ENCODE peak calls at places on chromosomes 13 and 19, in six cellular contexts. H, U, Y, K, O and V are unnamed samples.

GRCh38 chr13:48726711-48727110 is 73.0 kb downstream of the CYSLTR2 start:
- DNase-seq in O (no peak), H (no peak), U (no peak), Y (no peak), K (no peak), V (no peak)

GRCh38 chr19:8244442-8244841 is 35.3 kb downstream of the CERS4 start:
- DNase-seq in Y (no peak), H (no peak), O (no peak), U (no peak), K (no peak), V (no peak)

GRCh38 chr19:46202872-46203860 is 26.4 kb upstream of the IGFL1 start:
- DNase-seq in O (no peak), Y (no peak), H (no peak), K (no peak), U (no peak), V (no peak)

GRCh38 chr13:110676057-110676510 is 29.8 kb downstream of the CARS2 start:
- DNase-seq in U (peak; percentile 80), Y (no peak), H (no peak), O (no peak), K (no peak), V (no peak)

GRCh38 chr19:16062789-16063188 is 13.5 kb upstream of the TPM4 start:
- DNase-seq in U (peak; percentile 80), O (peak; percentile 75), K (no peak), H (peak; percentile 61), Y (no peak), V (peak; percentile 57)

GRCh38 chr19:14031719-14032480 is at the start of gene IL27RA:
- DNase-seq in H (peak; percentile 58), Y (no peak), O (peak; percentile 80), U (peak; percentile 60), K (peak; percentile 41), V (peak; percentile 75)

GRCh38 chr13:39855236-39855635 is 199.8 kb downstream of the COG6 start:
- DNase-seq in O (no peak), Y (no peak), K (no peak), U (no peak), H (no peak), V (no peak)

GRCh38 chr19:58399903-58400637 is 4.6 kb downstream of the RNF225 start:
- DNase-seq in H (peak; percentile 37), K (no peak), Y (no peak), U (no peak), O (no peak), V (no peak)

GRCh38 chr19:43784981-43785808 is 4.4 kb upstream of the KCNN4 start:
- DNase-seq in Y (peak; percentile 74), H (peak; percentile 74), U (peak; percentile 70), O (peak; percentile 92), K (peak; percentile 58), V (peak; percentile 86)

GRCh38 chr13:99366075-99366987 is 59.1 kb upstream of the GPR183 start:
- DNase-seq in H (no peak), U (no peak), Y (no peak), O (no peak), K (no peak), V (no peak)

GRCh38 chr19:33280351-33280921 is 21.9 kb downstream of the CEBPA start:
- DNase-seq in H (no peak), O (no peak), Y (no peak), U (no peak), K (no peak), V (no peak)

GRCh38 chr19:34274827-34275625 is 20.7 kb downstream of the GARRE1 start:
- DNase-seq in U (no peak), H (peak; percentile 79), K (no peak), Y (peak; percentile 98), O (no peak), V (no peak)

GRCh38 chr13:40539954-40540706 is 126.3 kb downstream of the FOXO1 start:
- DNase-seq in U (no peak), K (peak; percentile 34), O (peak; percentile 83), H (peak; percentile 79), Y (peak; percentile 77), V (peak; percentile 21)

GRCh38 chr19:18469245-18470107 is 31.5 kb upstream of the ISYNA1 start:
- DNase-seq in K (peak; percentile 56), H (peak; percentile 82), U (peak; percentile 65), Y (no peak), O (peak; percentile 89), V (peak; percentile 82)

GRCh38 chr19:5805465-5806132 is 732 bp downstream of the NRTN start:
- DNase-seq in K (peak; percentile 67), O (peak; percentile 97), U (peak; percentile 75), H (peak; percentile 78), Y (no peak), V (peak; percentile 97)

GRCh38 chr13:110869805-110870706 is 44.8 kb downstream of the ANKRD10 start:
- DNase-seq in K (peak; percentile 87), O (peak; percentile 82), H (peak; percentile 95), Y (peak; percentile 94), U (no peak), V (peak; percentile 46)

GRCh38 chr13:65600702-65601101 is 1629.4 kb downstream of the PCDH9 start:
- DNase-seq in Y (no peak), O (no peak), H (peak; percentile 8), K (no peak), U (no peak), V (no peak)

GRCh38 chr13:110644892-110645521 is 29.7 kb downstream of the NAXD start:
- DNase-seq in O (peak; percentile 94), Y (no peak), H (peak; percentile 59), U (peak; percentile 65), K (peak; percentile 61), V (peak; percentile 93)

GRCh38 chr13:31639443-31640163 is 99.7 kb upstream of the RXFP2 start:
- DNase-seq in O (no peak), K (no peak), Y (no peak), U (no peak), H (peak; percentile 14), V (no peak)

GRCh38 chr19:6947745-6948144 is 60.4 kb downstream of the ADGRE1 start:
- DNase-seq in H (peak; percentile 36), U (no peak), K (peak; percentile 10), Y (peak; percentile 7), O (no peak), V (no peak)

GRCh38 chr19:18468517-18468916 is 30.6 kb upstream of the ISYNA1 start:
- DNase-seq in H (no peak), O (no peak), K (no peak), U (no peak), Y (no peak), V (no peak)

GRCh38 chr19:21451187-21451586 is 54.2 kb upstream of the ZNF429 start:
- DNase-seq in U (no peak), K (no peak), H (no peak), Y (no peak), O (no peak), V (no peak)

GRCh38 chr19:10104665-10105221 is 1.4 kb upstream of the PPAN start:
- DNase-seq in O (no peak), K (peak; percentile 61), H (no peak), U (peak; percentile 56), Y (no peak), V (no peak)

GRCh38 chr19:43928820-43929219 is 6.3 kb downstream of the ZNF45 start:
- DNase-seq in U (no peak), Y (no peak), O (no peak), K (no peak), H (no peak), V (no peak)

GRCh38 chr13:24112791-24113190 is 47.7 kb upstream of the SPATA13 start:
- DNase-seq in U (no peak), H (no peak), Y (no peak), O (no peak), K (no peak), V (no peak)

GRCh38 chr13:106391271-106391670 is 144.2 kb downstream of the EFNB2 start:
- DNase-seq in Y (no peak), O (no peak), K (no peak), H (no peak), U (no peak), V (no peak)

GRCh38 chr19:46717716-46718143 is 816 bp upstream of the PRKD2 start:
- DNase-seq in U (peak; percentile 46), K (no peak), H (no peak), Y (no peak), O (no peak), V (no peak)

GRCh38 chr19:48674921-48675824 is 2.4 kb upstream of the NTN5 start:
- DNase-seq in K (peak; percentile 87), Y (peak; percentile 50), H (peak; percentile 94), O (peak; percentile 97), U (peak; percentile 87), V (peak; percentile 93)